ENCODE peak calls at places on chromosomes 13 and 19, in six cellular contexts. One of them, this sample, is unnamed.
A peak's percentile ranks its signal among the peaks of the same experiment; 100 is the strongest.

GRCh38 chr19:46967578-46968018 is 52.0 kb upstream of the NPAS1 start:
- DNase-seq in PC-3: no peak
- DNase-seq in SK-N-SH: no peak
- DNase-seq in neuronal stem cell: no peak
- DNase-seq in neural progenitor cell: no peak
- DNase-seq in H9: no peak
- DNase-seq in this sample: no peak

GRCh38 chr19:47391510-47392223 is 27.7 kb downstream of the MEIS3 start:
- DNase-seq in neural progenitor cell: peak; percentile 78
- DNase-seq in H9: peak; percentile 95
- DNase-seq in SK-N-SH: peak; percentile 82
- DNase-seq in neuronal stem cell: peak; percentile 52
- DNase-seq in PC-3: peak; percentile 72
- DNase-seq in this sample: peak; percentile 28

GRCh38 chr13:66446413-66446812 is 783.7 kb downstream of the PCDH9 start:
- DNase-seq in PC-3: peak; percentile 12
- DNase-seq in neural progenitor cell: no peak
- DNase-seq in H9: no peak
- DNase-seq in neuronal stem cell: no peak
- DNase-seq in SK-N-SH: no peak
- DNase-seq in this sample: no peak

GRCh38 chr13:35285677-35286076 is 190.8 kb downstream of the MAB21L1 start:
- DNase-seq in SK-N-SH: no peak
- DNase-seq in PC-3: no peak
- DNase-seq in H9: no peak
- DNase-seq in neural progenitor cell: no peak
- DNase-seq in neuronal stem cell: no peak
- DNase-seq in this sample: no peak

GRCh38 chr13:112124100-112124499 is 57.2 kb downstream of the SOX1 start:
- DNase-seq in H9: no peak
- DNase-seq in PC-3: no peak
- DNase-seq in neural progenitor cell: no peak
- DNase-seq in neuronal stem cell: no peak
- DNase-seq in SK-N-SH: no peak
- DNase-seq in this sample: no peak

GRCh38 chr19:34131100-34131499 is 41.2 kb upstream of the LSM14A start:
- DNase-seq in neuronal stem cell: no peak
- DNase-seq in neural progenitor cell: no peak
- DNase-seq in H9: no peak
- DNase-seq in PC-3: no peak
- DNase-seq in SK-N-SH: no peak
- DNase-seq in this sample: no peak

GRCh38 chr19:58409010-58409790 is 751 bp downstream of the ZNF584 start:
- DNase-seq in SK-N-SH: peak; percentile 79
- DNase-seq in neural progenitor cell: peak; percentile 37
- DNase-seq in H9: peak; percentile 48
- DNase-seq in PC-3: peak; percentile 56
- DNase-seq in neuronal stem cell: no peak
- DNase-seq in this sample: no peak

GRCh38 chr19:50258918-50259372 is 55.5 kb downstream of the MYH14 start:
- DNase-seq in neural progenitor cell: peak; percentile 57
- DNase-seq in PC-3: peak; percentile 21
- DNase-seq in neuronal stem cell: no peak
- DNase-seq in SK-N-SH: peak; percentile 71
- DNase-seq in H9: peak; percentile 80
- DNase-seq in this sample: no peak

GRCh38 chr13:56975647-56976046 is 165.1 kb upstream of the PRR20A start:
- DNase-seq in PC-3: no peak
- DNase-seq in neuronal stem cell: no peak
- DNase-seq in neural progenitor cell: no peak
- DNase-seq in H9: peak; percentile 31
- DNase-seq in SK-N-SH: no peak
- DNase-seq in this sample: no peak

GRCh38 chr19:40659116-40659515 is 31.3 kb downstream of the NUMBL start:
- DNase-seq in PC-3: no peak
- DNase-seq in neuronal stem cell: no peak
- DNase-seq in SK-N-SH: no peak
- DNase-seq in neural progenitor cell: no peak
- DNase-seq in H9: no peak
- DNase-seq in this sample: no peak

GRCh38 chr19:30682576-30683536 is 310.7 kb downstream of the ZNF536 start:
- DNase-seq in PC-3: peak; percentile 70
- DNase-seq in H9: peak; percentile 63
- DNase-seq in SK-N-SH: peak; percentile 88
- DNase-seq in neural progenitor cell: peak; percentile 80
- DNase-seq in neuronal stem cell: peak; percentile 51
- DNase-seq in this sample: peak; percentile 64

GRCh38 chr13:30373727-30374126 is 48.6 kb upstream of the UBE2L5 start:
- DNase-seq in SK-N-SH: no peak
- DNase-seq in H9: no peak
- DNase-seq in neural progenitor cell: no peak
- DNase-seq in PC-3: no peak
- DNase-seq in neuronal stem cell: no peak
- DNase-seq in this sample: no peak

GRCh38 chr19:32357720-32358119 is 12.3 kb downstream of the ZNF507 start:
- DNase-seq in neural progenitor cell: no peak
- DNase-seq in neuronal stem cell: no peak
- DNase-seq in H9: no peak
- DNase-seq in PC-3: peak; percentile 36
- DNase-seq in SK-N-SH: no peak
- DNase-seq in this sample: no peak
- H3K9ac ChIP-seq in neural progenitor cell: no peak overlapping the region
- H3K9ac ChIP-seq in neuronal stem cell: no peak overlapping the region
- H3K9ac ChIP-seq in H9: no peak overlapping the region
- H3K9ac ChIP-seq in PC-3: no peak overlapping the region
- H3K9ac ChIP-seq in SK-N-SH: no peak overlapping the region
- H3K9ac ChIP-seq in this sample: no peak overlapping the region

GRCh38 chr19:45161715-45162463 is 1.1 kb upstream of the NKPD1 start:
- DNase-seq in SK-N-SH: peak; percentile 89
- DNase-seq in neuronal stem cell: no peak
- DNase-seq in neural progenitor cell: peak; percentile 84
- DNase-seq in H9: peak; percentile 80
- DNase-seq in PC-3: peak; percentile 25
- DNase-seq in this sample: no peak
- H2AFZ ChIP-seq in SK-N-SH: no peak overlapping the region
- H2AFZ ChIP-seq in neuronal stem cell: peak overlapping the region; percentile 69
- H2AFZ ChIP-seq in neural progenitor cell: no peak overlapping the region
- H2AFZ ChIP-seq in H9: no peak overlapping the region
- H2AFZ ChIP-seq in PC-3: no peak overlapping the region
- H2AFZ ChIP-seq in this sample: no peak overlapping the region

DNA sequence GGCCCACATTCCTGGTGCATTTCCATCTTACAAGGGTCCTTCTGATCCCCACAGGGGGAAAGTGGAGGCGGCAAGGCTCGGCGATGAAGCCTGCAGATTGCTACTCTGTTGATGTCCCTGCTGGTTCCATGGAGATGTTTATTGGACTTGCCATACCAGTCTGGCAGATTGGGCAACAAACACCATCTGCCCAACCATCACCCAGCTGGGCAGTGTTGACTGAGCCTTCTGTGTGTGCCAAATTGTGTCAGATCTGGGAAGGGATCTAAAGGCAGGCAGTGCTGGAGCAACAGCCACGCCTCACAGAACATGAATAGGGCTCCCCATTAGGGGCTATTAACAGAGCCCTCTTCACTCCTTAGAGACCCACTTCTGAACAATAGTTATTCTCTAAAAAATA is 35.0 kb downstream of the FLT1 start:
- DNase-seq in neural progenitor cell: no peak
- DNase-seq in SK-N-SH: no peak
- DNase-seq in neuronal stem cell: no peak
- DNase-seq in PC-3: no peak
- DNase-seq in H9: no peak
- DNase-seq in this sample: no peak
- H3K9ac ChIP-seq in neural progenitor cell: no peak overlapping the region
- H3K9ac ChIP-seq in SK-N-SH: no peak overlapping the region
- H3K9ac ChIP-seq in neuronal stem cell: no peak overlapping the region
- H3K9ac ChIP-seq in PC-3: no peak overlapping the region
- H3K9ac ChIP-seq in H9: no peak overlapping the region
- H3K9ac ChIP-seq in this sample: no peak overlapping the region

GRCh38 chr13:80362488-80362887 is 21.6 kb upstream of the SPRY2 start:
- DNase-seq in H9: no peak
- DNase-seq in neural progenitor cell: no peak
- DNase-seq in SK-N-SH: no peak
- DNase-seq in PC-3: no peak
- DNase-seq in neuronal stem cell: no peak
- DNase-seq in this sample: no peak

GRCh38 chr13:80363890-80364503 is 23.1 kb upstream of the SPRY2 start:
- DNase-seq in SK-N-SH: peak; percentile 56
- DNase-seq in neural progenitor cell: peak; percentile 47
- DNase-seq in neuronal stem cell: no peak
- DNase-seq in H9: no peak
- DNase-seq in PC-3: peak; percentile 49
- DNase-seq in this sample: no peak

GRCh38 chr13:80361298-80361697 is 20.4 kb upstream of the SPRY2 start:
- DNase-seq in SK-N-SH: no peak
- DNase-seq in H9: no peak
- DNase-seq in neuronal stem cell: no peak
- DNase-seq in neural progenitor cell: no peak
- DNase-seq in PC-3: no peak
- DNase-seq in this sample: no peak

GRCh38 chr13:80360298-80360827 is 19.4 kb upstream of the SPRY2 start:
- DNase-seq in SK-N-SH: no peak
- DNase-seq in neural progenitor cell: no peak
- DNase-seq in H9: no peak
- DNase-seq in PC-3: no peak
- DNase-seq in neuronal stem cell: no peak
- DNase-seq in this sample: no peak

GRCh38 chr13:80361883-80362327 is 21.0 kb upstream of the SPRY2 start:
- DNase-seq in neuronal stem cell: peak; percentile 48
- DNase-seq in SK-N-SH: no peak
- DNase-seq in H9: peak; percentile 36
- DNase-seq in neural progenitor cell: peak; percentile 83
- DNase-seq in PC-3: peak; percentile 21
- DNase-seq in this sample: no peak
- H2AFZ ChIP-seq in neuronal stem cell: no peak overlapping the region
- H2AFZ ChIP-seq in SK-N-SH: no peak overlapping the region
- H2AFZ ChIP-seq in H9: no peak overlapping the region
- H2AFZ ChIP-seq in neural progenitor cell: no peak overlapping the region
- H2AFZ ChIP-seq in PC-3: no peak overlapping the region
- H2AFZ ChIP-seq in this sample: peak overlapping the region; percentile 54

This sample was measured in astrocyte.